ENCODE peak calls at places on chromosomes 5 and 9, in ten cellular contexts. X is fibroblast of mammary gland; L is colonic mucosa; T is activated CD4-positive, alpha-beta T cell treated with anti-CD3 and anti-CD28 coated beads for 36 hours; P is thyroid gland; B is ecto neural progenitor cell; Q is activated CD4-positive, CD25-positive, alpha-beta regulatory T cell treated with anti-CD3 and anti-CD28 coated beads, Interleukin-2, amount 50 U/mL, for 16 hours; G is islet precursor cell; A is AG04450; F is activated T-helper 1 cell treated with Interleukin-2 at 50 U/mL for 16 hours. W is an unnamed sample.

GRCh38 chr5:142906863-142907671 is 136.9 kb downstream of the ARHGAP26 start:
- DNase-seq in B (no peak), P (no peak), X (peak), L (no peak), T (no peak), Q (no peak), F (no peak), A (peak), G (no peak), W (peak)

GRCh38 chr5:932151-932627 is 39.5 kb downstream of the TRIP13 start:
- DNase-seq in L (no peak), F (no peak), X (no peak), B (no peak), A (no peak), P (no peak), T (no peak), Q (no peak), G (no peak), W (no peak)

GRCh38 chr5:2135354-2135753 is 252.6 kb upstream of the IRX4 start:
- DNase-seq in T (no peak), B (no peak), F (no peak), A (no peak), P (no peak), Q (no peak), G (no peak), X (no peak), L (no peak), W (no peak)

GRCh38 chr9:137480686-137481683 is 21.9 kb upstream of the NSMF start:
- DNase-seq in T (no peak), B (no peak), L (no peak), P (no peak), X (no peak), Q (no peak), A (no peak), F (no peak), G (no peak), W (no peak)

GRCh38 chr9:6733831-6734230 is 23.9 kb upstream of the KDM4C start:
- DNase-seq in F (no peak), A (no peak), B (no peak), X (no peak), L (no peak), Q (no peak), T (no peak), G (peak), P (no peak), W (peak)

GRCh38 chr5:154197801-154198461 is 7.4 kb downstream of the GALNT10 start:
- DNase-seq in Q (peak), G (no peak), T (peak), F (peak), X (peak), B (no peak), P (no peak), A (no peak), L (no peak), W (no peak)

GRCh38 chr9:84435902-84436301 is 95.3 kb upstream of the SLC28A3 start:
- DNase-seq in Q (no peak), X (no peak), G (no peak), F (no peak), L (no peak), T (no peak), P (peak), B (no peak), A (no peak), W (no peak)

GRCh38 chr5:39106332-39106731 is 32.1 kb upstream of the RICTOR start:
- DNase-seq in X (peak), G (no peak), Q (no peak), L (no peak), T (no peak), P (no peak), B (no peak), A (no peak), F (no peak), W (peak)

GRCh38 chr9:1429328-1429727 is 379.2 kb downstream of the DMRT2 start:
- DNase-seq in Q (no peak), B (no peak), A (no peak), G (no peak), L (no peak), X (peak), F (no peak), P (peak), T (no peak), W (peak)

GRCh38 chr5:157947156-157947555 is 88.2 kb upstream of the CLINT1 start:
- DNase-seq in Q (no peak), L (no peak), P (no peak), G (no peak), B (no peak), F (no peak), T (no peak), X (no peak), A (no peak), W (peak)

GRCh38 chr9:109319072-109319630 is 1.7 kb downstream of the EPB41L4B start:
- DNase-seq in X (no peak), L (peak), T (peak), P (peak), B (peak), A (no peak), F (no peak), G (no peak), Q (no peak), W (no peak)

GRCh38 chr9:123867971-123868370 is 62.0 kb downstream of the DENND1A start:
- DNase-seq in G (no peak), P (no peak), L (no peak), X (no peak), Q (no peak), F (no peak), A (no peak), T (no peak), B (no peak), W (peak)

GRCh38 chr9:92745236-92745790 is 19.3 kb downstream of the BICD2 start:
- DNase-seq in L (no peak), G (peak), P (no peak), B (no peak), X (no peak), Q (no peak), F (no peak), T (no peak), A (no peak), W (no peak)

GRCh38 chr5:93100433-93100832 is 480.6 kb downstream of the NR2F1-AS1 start:
- DNase-seq in T (no peak), P (no peak), A (no peak), B (no peak), G (no peak), Q (no peak), F (no peak), X (peak), L (no peak), W (peak)

GRCh38 chr5:449151-449550 is 6.2 kb downstream of the EXOC3 start:
- DNase-seq in X (no peak), T (no peak), G (no peak), A (no peak), B (no peak), P (no peak), F (no peak), Q (no peak), L (no peak), W (no peak)

GRCh38 chr5:53425598-53426516 is 54.6 kb upstream of the FST start:
- DNase-seq in T (peak), L (peak), G (peak), B (peak), P (peak), A (no peak), Q (no peak), X (peak), F (no peak), W (no peak)

GRCh38 chr5:173625686-173626500 is 9.4 kb upstream of the BOD1 start:
- DNase-seq in T (no peak), F (no peak), X (no peak), L (no peak), Q (no peak), A (no peak), B (no peak), P (no peak), G (no peak), W (no peak)

GRCh38 chr5:40796487-40796889 is 1.7 kb downstream of the PRKAA1 start:
- DNase-seq in L (no peak), B (no peak), T (no peak), P (no peak), F (no peak), G (no peak), Q (no peak), A (no peak), X (peak), W (peak)

GRCh38 chr9:129596541-129597328 is 24.2 kb downstream of the C9orf50 start:
- DNase-seq in P (no peak), A (peak), L (peak), F (no peak), Q (no peak), T (no peak), X (peak), B (peak), G (peak), W (peak)

GRCh38 chr5:151151793-151152192 is 5.8 kb downstream of the ANXA6 start:
- DNase-seq in T (peak), A (no peak), X (peak), L (no peak), Q (no peak), F (no peak), G (no peak), B (no peak), P (no peak), W (peak)

GRCh38 chr5:83924891-83925290 is 204.2 kb upstream of the HAPLN1 start:
- DNase-seq in F (no peak), A (no peak), X (peak), L (no peak), P (no peak), Q (no peak), T (no peak), B (no peak), G (no peak), W (no peak)

GRCh38 chr5:127833999-127834953 is 131.1 kb downstream of the CCDC192 start:
- DNase-seq in T (no peak), Q (no peak), A (no peak), L (no peak), P (no peak), F (no peak), X (peak), B (no peak), G (no peak), W (peak)